ENCODE peak calls at places on chromosomes 5 and 9, in five cellular contexts. Q is hepatocyte; C is CD8-positive, alpha-beta memory T cell; N is H1; L is HCT116. U is an unnamed sample. For H3K4me1 and H3K9me3, the result is how much of the 10 kb centered on the place peaks cover.

GRCh38 chr5:168291961-168292782 is 727 bp downstream of the WWC1 start:
- DNase-seq in Q (peak), C (no peak), N (no peak), L (no peak), U (peak)

GRCh38 chr5:180283026-180283615 is 8.8 kb downstream of the MAPK9 start:
- DNase-seq in Q (no peak), C (no peak), N (no peak), L (no peak), U (no peak)

GRCh38 chr9:81083062-81083461 is 606.3 kb downstream of the TLE1 start:
- DNase-seq in Q (peak), C (no peak), N (no peak), L (no peak), U (no peak)

GRCh38 chr5:43603535-43604363 is 769 bp downstream of the NNT start:
- DNase-seq in Q (peak), C (peak), N (no peak), L (no peak), U (peak)

GRCh38 chr9:89195149-89195797 is 16.7 kb upstream of the SHC3 start:
- DNase-seq in Q (no peak), C (no peak), N (no peak), L (no peak), U (no peak)

GRCh38 chr5:107484261-107484660 is 186.5 kb downstream of the EFNA5 start:
- DNase-seq in Q (no peak), C (no peak), N (no peak), L (no peak), U (no peak)

GRCh38 chr5:170306381-170306790 is 8.8 kb upstream of the LCP2 start:
- DNase-seq in Q (peak), C (no peak), N (no peak), L (no peak), U (peak)

GRCh38 chr5:429453-430188 is 13.4 kb upstream of the EXOC3 start:
- DNase-seq in Q (no peak), C (no peak), N (no peak), L (no peak), U (peak)

GRCh38 chr9:112203536-112203935 is 28.4 kb upstream of the SUSD1 start:
- DNase-seq in Q (no peak), C (no peak), N (no peak), L (no peak), U (no peak)

GRCh38 chr9:38671372-38671731 is 48.6 kb downstream of the FAM240B start:
- DNase-seq in Q (no peak), C (no peak), N (no peak), L (no peak), U (no peak)

GRCh38 chr9:74810200-74810599 is 77.5 kb downstream of the TRPM6 start:
- DNase-seq in Q (no peak), C (no peak), N (no peak), L (no peak), U (no peak)

GRCh38 chr5:52751137-52751536 is 36.6 kb upstream of the ITGA1 start:
- DNase-seq in Q (no peak), C (no peak), N (no peak), L (no peak), U (no peak)

GRCh38 chr9:113886003-113886324 is 9.9 kb downstream of the ZNF618 start:
- DNase-seq in Q (no peak), C (no peak), N (no peak), L (no peak), U (no peak)

GRCh38 chr5:135827965-135828792 is 6.3 kb upstream of the SLC25A48 start:
- DNase-seq in Q (no peak), C (no peak), N (no peak), L (no peak), U (no peak)

GRCh38 chr5:142455856-142456255 is 131.0 kb upstream of the SPRY4 start:
- DNase-seq in Q (no peak), C (no peak), N (no peak), L (no peak), U (no peak)

GRCh38 chr5:76269259-76269958 is 133.7 kb upstream of the IQGAP2 start:
- DNase-seq in Q (no peak), C (no peak), N (no peak), L (no peak), U (no peak)

GRCh38 chr5:176162206-176162605 is 76.0 kb upstream of the SIMC1 start:
- DNase-seq in Q (no peak), C (no peak), N (no peak), L (no peak), U (no peak)

GRCh38 chr9:3732077-3733038 is 206.6 kb upstream of the RFX3 start:
- DNase-seq in Q (peak), C (peak), N (peak), L (peak), U (peak)

GRCh38 chr9:114681594-114682332 is at the start of gene TEX48:
- DNase-seq in Q (peak), C (peak), N (peak), L (peak), U (peak)

GRCh38 chr9:28264368-28264767 is 691.1 kb upstream of the C9orf72 start:
- DNase-seq in Q (no peak), C (no peak), N (no peak), L (no peak), U (no peak)

GRCh38 chr5:127088226-127088625 is 14.9 kb upstream of the C5orf63 start:
- DNase-seq in Q (peak), C (no peak), N (no peak), L (no peak), U (no peak)

GRCh38 chr9:117043159-117043558 is 356.1 kb downstream of the TRIM32 start:
- DNase-seq in Q (peak), C (no peak), N (no peak), L (no peak), U (no peak)

DNA sequence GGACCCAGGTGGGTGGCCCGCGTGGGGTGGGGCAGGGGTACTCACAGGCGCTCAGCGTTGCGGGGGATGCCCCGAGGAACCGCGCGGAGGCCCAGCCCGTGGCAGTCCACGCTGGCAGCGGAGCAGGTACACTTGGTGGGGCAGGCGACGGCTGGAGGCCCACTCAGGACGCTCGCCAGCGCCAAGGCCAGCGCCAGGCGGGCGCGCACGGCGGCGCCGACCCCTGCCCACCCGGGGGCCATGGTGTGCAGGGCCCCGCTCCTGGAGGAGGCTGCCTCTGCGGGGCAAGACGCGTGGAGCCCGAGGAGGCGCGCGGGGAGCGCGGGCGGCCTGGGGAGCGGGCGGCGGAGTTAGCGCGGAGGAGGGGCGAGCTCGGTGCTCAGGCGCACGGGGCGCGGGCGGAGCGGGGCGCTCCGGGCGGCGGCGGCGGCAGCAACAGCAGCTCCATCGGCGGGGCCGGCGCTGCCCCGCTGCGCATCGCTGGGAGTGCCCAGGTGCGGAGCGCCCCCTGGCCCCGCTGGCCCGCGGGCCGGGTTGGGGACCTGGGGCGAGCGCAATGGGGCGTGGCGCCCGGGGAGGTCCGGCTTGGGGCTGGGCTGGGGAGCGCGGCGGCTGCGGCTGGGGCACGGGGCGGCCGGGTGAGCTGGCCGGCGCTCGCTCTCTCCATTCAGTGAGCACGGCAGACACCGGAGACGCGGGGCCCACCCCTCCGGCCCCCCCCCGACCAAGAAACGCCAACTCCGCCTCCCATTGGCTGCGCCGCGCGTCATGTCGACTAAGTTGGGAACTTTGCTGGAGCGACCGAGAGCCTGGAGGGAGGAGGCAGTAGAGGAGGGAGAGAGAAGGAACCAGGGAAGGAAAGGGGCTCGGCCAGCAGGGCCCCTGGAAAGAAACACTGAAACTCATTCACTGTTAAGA is at the start of gene SLIT3:
- DNase-seq in Q (peak), C (no peak), N (peak), L (no peak), U (peak)
- H3K4me3 ChIP-seq in Q (peak), C (no peak), N (peak), L (no peak), U (peak)

GRCh38 chr9:32596936-32597335 is 24.0 kb upstream of the NDUFB6 start:
- DNase-seq in Q (no peak), C (no peak), N (no peak), L (no peak), U (no peak)
- H3K4me1 ChIP-seq in Q (under half), C (under half), N (under half), L (under half), U (under half)

DNA sequence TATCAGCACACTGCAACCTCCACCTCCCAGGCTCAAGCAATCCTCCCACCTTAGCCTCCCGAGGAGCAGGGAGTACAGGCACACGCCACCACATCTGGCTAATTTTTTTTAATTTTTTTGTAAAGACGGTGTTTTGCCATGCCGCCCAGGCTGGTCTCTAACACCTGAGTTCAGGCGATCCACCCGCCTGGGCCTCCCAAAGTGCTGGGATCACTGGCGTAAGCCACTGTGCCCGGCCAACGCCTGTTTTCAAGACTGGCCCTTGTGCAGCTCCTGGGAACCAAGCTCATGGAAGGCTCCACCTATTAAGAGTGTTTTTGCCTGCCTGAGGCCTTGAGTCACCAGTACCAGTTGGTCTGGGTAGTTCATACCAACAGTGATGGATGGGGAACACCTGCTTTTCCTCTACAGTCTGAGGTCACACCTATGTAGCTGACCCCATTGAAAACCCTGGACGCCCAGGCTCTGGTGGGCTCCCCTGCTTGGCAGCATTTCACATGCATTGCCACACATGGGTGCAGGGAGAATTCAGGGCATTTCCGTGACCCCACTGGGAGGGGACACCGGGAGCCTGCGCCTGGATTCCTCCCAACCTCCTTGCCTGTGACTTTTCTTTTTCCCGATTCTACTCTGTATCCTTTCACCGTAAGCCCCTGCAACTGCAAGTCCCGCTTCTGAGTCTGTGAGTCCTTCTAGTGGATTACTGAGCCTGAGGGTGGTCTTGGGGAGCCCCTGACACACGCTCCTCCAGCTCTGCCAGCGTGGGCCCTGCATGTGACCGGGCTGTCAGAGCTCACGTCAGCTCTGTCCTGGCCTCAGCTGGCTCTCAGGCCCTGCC is 63.5 kb downstream of the ZNF354C start:
- DNase-seq in Q (no peak), C (no peak), N (no peak), L (no peak), U (no peak)
- H3K9me3 ChIP-seq in Q (under half), C (under half), N (under half), L (under half), U (under half)

GRCh38 chr5:149857499-149857898 is 87.1 kb downstream of the PDE6A start:
- DNase-seq in Q (peak), C (no peak), N (no peak), L (no peak), U (peak)
- H3K4me3 ChIP-seq in Q (no peak), C (no peak), N (no peak), L (no peak), U (no peak)

DNA sequence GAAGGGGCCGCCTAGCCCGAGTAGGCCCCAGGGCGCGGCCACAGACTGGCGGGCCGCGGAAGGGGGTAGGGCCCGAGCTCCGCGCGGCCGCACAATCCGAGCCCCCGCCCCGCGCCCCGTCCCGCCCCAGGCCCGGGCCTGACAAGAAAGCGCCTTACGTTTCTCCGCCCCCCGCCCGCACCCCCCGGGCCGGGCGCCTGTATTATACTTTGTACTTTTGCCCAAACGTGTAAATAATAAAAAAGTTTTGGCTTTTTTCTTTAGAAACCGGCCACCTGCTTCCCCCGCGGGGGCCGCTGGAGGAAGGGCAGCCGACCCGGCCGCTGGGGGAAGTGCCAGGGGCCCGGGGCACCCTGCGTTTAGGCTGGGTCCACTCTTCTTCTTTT is 2.6 kb downstream of the TLX3 start:
- DNase-seq in Q (no peak), C (no peak), N (no peak), L (no peak), U (no peak)
- H3K4me1 ChIP-seq in Q (half or more), C (under half), N (under half), L (under half), U (under half)

DNA sequence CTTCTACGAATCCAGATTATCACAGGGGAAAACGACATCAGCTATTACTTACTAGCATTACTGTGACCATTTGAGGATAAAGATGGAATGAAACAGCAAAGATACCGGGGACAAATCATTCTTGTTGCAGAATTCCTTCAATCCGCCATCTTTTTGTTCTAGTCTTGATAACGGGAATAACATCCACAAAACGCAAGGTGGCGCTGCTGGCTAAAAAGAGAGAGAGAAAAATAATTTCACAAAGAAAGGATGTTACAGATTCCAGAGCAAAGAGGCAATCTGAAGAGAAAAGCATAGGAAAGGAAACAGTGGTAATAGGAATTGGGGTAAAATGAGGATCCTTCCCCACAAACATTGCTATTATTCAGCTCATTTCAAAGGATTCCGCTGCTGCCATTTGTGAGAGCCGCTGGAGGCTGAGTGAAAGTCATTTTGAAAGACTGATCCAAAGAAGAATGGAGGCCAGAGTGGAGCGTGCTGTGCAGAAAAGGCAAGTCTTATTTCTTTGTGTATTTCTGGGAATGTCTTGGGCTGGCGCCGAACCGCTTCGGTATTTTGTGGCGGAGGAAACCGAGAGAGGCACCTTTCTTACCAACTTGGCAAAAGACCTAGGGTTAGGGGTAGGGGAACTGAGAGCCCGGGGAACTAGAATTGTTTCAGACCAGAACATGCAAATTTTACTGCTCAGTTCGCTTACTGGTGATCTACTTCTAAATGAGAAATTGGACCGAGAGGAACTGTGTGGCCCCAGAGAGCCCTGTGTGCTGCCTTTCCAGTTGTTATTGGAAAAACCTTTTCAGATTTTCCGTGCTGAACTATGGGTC is at the start of gene PCDHB7:
- DNase-seq in Q (no peak), C (no peak), N (no peak), L (peak), U (peak)
- H3K9me3 ChIP-seq in Q (under half), C (under half), N (under half), L (under half), U (under half)

DNA sequence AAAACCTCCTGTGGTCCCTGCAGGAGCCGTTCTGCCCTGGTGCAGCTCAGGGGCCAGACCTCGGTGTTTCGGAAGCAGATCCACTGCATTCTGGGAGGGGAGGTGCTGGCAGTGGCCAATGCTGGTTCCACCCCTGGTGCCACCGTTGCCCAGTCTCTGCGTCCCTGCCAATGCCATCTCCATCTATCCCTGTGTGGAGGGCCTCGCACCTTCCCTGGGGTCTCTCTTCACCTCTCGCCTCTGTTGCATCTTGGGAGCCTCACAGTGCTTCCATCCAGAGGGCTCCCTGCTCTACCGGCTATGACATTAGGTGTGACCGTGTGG is 15.3 kb downstream of the NCS1 start:
- DNase-seq in Q (no peak), C (no peak), N (no peak), L (no peak), U (no peak)
- H3K4me3 ChIP-seq in Q (no peak), C (no peak), N (no peak), L (peak), U (no peak)

DNA sequence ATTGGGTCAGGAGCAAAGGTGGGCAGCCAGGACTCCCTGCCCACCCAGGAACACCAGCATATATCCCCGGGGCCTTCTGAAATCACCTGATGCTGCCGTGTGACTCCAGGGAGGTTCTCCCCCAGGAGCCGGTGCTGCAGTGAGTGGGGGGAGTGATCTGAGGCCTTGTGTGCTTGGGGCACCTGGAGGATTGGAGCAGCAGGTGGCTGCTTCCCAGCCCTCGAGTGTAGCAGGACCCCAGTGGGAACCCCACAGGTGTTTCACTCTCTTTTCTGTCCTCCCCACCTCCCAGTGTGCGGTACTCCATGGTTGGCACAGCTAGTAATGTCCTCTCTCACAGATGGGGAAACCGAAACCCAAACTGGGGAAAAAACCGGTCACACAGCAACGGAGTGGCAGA is 20.4 kb downstream of the NCS1 start:
- DNase-seq in Q (no peak), C (no peak), N (no peak), L (no peak), U (no peak)
- H3K4me1 ChIP-seq in Q (under half), C (under half), N (under half), L (under half), U (half or more)

U was measured in BE2C.